ENCODE peak calls at places on chromosomes 16 and 17, in nine cellular contexts. M is effector memory CD4-positive, alpha-beta T cell; R is CD8-positive, alpha-beta memory T cell; L is GM23248; N is GM12865; A is transverse colon; J is lower lobe of right lung; D is NT2/D1; F is MM.1S. U is an unnamed sample.

GRCh38 chr17:56292010-56292409 is 138.7 kb downstream of the ANKFN1 start:
- DNase-seq in N (no peak), D (no peak), L (peak; percentile 93), F (no peak), A (no peak), J (no peak), R (no peak), M (no peak), U (no peak)

GRCh38 chr17:11278186-11278983 is 37.4 kb downstream of the SHISA6 start:
- DNase-seq in R (no peak), L (no peak), M (no peak), A (no peak), D (no peak), F (no peak), N (no peak), J (no peak), U (no peak)

GRCh38 chr17:55005520-55005919 is 37.0 kb downstream of the STXBP4 start:
- DNase-seq in R (no peak), D (peak; percentile 8), M (no peak), N (peak; percentile 56), A (no peak), F (peak; percentile 24), J (no peak), L (peak; percentile 13), U (no peak)

GRCh38 chr17:8109669-8110455 is 8.5 kb downstream of the ALOXE3 start:
- DNase-seq in J (peak; percentile 83), A (peak; percentile 78), M (peak; percentile 62), N (peak; percentile 73), D (no peak), L (peak; percentile 61), R (peak; percentile 75), F (peak; percentile 72), U (peak; percentile 84)

GRCh38 chr16:52123063-52123839 is 423.7 kb downstream of the TOX3 start:
- DNase-seq in J (no peak), F (no peak), L (no peak), R (no peak), N (no peak), A (no peak), M (no peak), D (no peak), U (no peak)

GRCh38 chr16:81384006-81384405 is 60.6 kb upstream of the CMIP start:
- DNase-seq in R (no peak), F (no peak), M (no peak), A (no peak), N (no peak), D (peak; percentile 27), J (no peak), L (no peak), U (no peak)

GRCh38 chr17:61157246-61157887 is 242.3 kb upstream of the TBX2 start:
- DNase-seq in N (no peak), L (peak; percentile 83), R (no peak), M (no peak), F (no peak), D (no peak), J (no peak), A (no peak), U (no peak)

GRCh38 chr16:11379420-11379819 is 34.2 kb downstream of the RMI2 start:
- DNase-seq in J (no peak), R (no peak), F (no peak), L (peak; percentile 43), M (peak; percentile 19), A (no peak), N (peak; percentile 85), D (no peak), U (no peak)

GRCh38 chr17:15513859-15514446 is 46.5 kb upstream of the CDRT4 start:
- DNase-seq in D (no peak), N (no peak), L (no peak), J (no peak), A (no peak), M (no peak), R (no peak), F (no peak), U (no peak)

GRCh38 chr16:88782454-88783390 is 2.3 kb downstream of the PIEZO1 start:
- DNase-seq in F (no peak), N (peak; percentile 53), M (peak; percentile 66), J (peak; percentile 45), R (no peak), L (peak; percentile 96), A (no peak), D (no peak), U (no peak)

GRCh38 chr17:68239967-68240366 is 7.9 kb upstream of the AMZ2 start:
- DNase-seq in J (no peak), F (no peak), L (no peak), A (no peak), N (peak; percentile 36), D (no peak), M (no peak), R (no peak), U (no peak)

GRCh38 chr17:68238894-68239293 is 8.9 kb upstream of the AMZ2 start:
- DNase-seq in F (peak; percentile 38), M (no peak), N (peak; percentile 80), L (no peak), D (no peak), J (no peak), A (peak; percentile 23), R (no peak), U (no peak)

GRCh38 chr17:68238488-68238887 is 9.4 kb upstream of the AMZ2 start:
- DNase-seq in A (no peak), J (no peak), D (no peak), L (no peak), M (peak; percentile 34), R (no peak), N (peak; percentile 41), F (peak; percentile 23), U (no peak)
- H3K4me3 ChIP-seq in A (no peak overlapping the region), J (no peak overlapping the region), D (no peak overlapping the region), L (no peak overlapping the region), M (peak overlapping the region; percentile 43), R (peak overlapping the region; percentile 42), N (peak overlapping the region; percentile 76), F (peak overlapping the region; percentile 67), U (no peak overlapping the region)

DNA sequence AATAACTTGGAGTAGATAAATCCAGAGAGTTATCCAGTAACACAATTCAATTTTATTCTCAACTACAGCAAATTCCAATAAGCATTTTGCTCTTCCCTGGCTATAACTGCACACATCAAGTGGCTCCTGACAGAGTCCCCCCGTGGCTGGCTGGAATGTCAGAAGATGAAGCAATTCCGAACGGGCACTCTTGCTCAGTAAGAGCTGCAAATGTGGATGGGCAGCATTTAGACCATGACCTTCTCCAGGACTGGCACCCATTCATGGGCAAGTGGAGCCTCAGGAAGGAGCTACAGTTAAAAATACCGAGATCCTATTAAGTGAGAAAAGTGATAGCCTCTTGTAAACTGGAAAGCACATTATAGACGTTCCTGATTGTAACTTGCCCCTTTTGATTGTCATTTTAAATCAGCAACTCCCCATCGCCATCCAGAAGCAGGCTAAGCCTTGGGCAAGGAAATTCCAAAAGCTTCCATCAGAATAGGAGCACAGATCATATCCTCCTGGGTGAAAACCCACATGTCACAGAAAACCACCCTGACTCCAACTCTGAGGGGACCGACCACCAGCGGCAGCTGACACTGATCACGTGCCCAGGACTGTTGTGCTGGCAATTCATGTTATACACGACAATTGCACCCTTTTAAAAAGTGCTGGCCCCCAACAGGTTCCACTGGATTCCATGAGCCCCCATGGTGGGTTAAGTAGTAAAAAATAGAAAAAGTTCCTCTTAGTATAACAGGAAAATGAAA is 7.1 kb downstream of the UBE2O start:
- DNase-seq in R (no peak), F (no peak), M (no peak), D (no peak), A (no peak), N (no peak), L (no peak), J (no peak), U (no peak)
- H3K4me3 ChIP-seq in R (no peak overlapping the region), F (no peak overlapping the region), M (no peak overlapping the region), D (no peak overlapping the region), A (no peak overlapping the region), N (no peak overlapping the region), L (peak overlapping the region; percentile 45), J (no peak overlapping the region), U (no peak overlapping the region)

GRCh38 chr17:59369026-59369724 is 37.7 kb downstream of the YPEL2 start:
- DNase-seq in N (no peak), A (no peak), J (no peak), F (no peak), M (no peak), D (no peak), L (peak; percentile 52), R (no peak), U (no peak)

GRCh38 chr17:59373879-59374495 is 42.5 kb downstream of the YPEL2 start:
- DNase-seq in N (no peak), J (no peak), R (no peak), M (no peak), D (no peak), A (no peak), F (no peak), L (peak; percentile 95), U (no peak)

GRCh38 chr17:59370580-59371299 is 39.3 kb downstream of the YPEL2 start:
- DNase-seq in A (no peak), L (no peak), F (no peak), J (no peak), N (no peak), M (no peak), D (no peak), R (no peak), U (no peak)

GRCh38 chr17:59372138-59372751 is 40.8 kb downstream of the YPEL2 start:
- DNase-seq in R (no peak), J (no peak), D (no peak), N (peak; percentile 78), L (peak; percentile 81), M (no peak), F (peak; percentile 64), A (peak; percentile 68), U (no peak)

GRCh38 chr17:59371426-59372099 is 40.1 kb downstream of the YPEL2 start:
- DNase-seq in A (peak; percentile 37), N (no peak), R (no peak), M (no peak), D (no peak), F (no peak), L (peak; percentile 72), J (no peak), U (peak; percentile 63)
- H3K4me3 ChIP-seq in A (no peak overlapping the region), N (peak overlapping the region; percentile 16), R (no peak overlapping the region), M (no peak overlapping the region), D (no peak overlapping the region), F (peak overlapping the region; percentile 14), L (no peak overlapping the region), J (peak overlapping the region; percentile 20), U (no peak overlapping the region)

GRCh38 chr17:79833110-79833450 is 6.2 kb downstream of the CBX4 start:
- DNase-seq in M (no peak), A (no peak), R (no peak), L (no peak), D (no peak), N (no peak), F (no peak), J (no peak), U (no peak)

GRCh38 chr17:79830303-79830702 is 8.9 kb downstream of the CBX4 start:
- DNase-seq in D (no peak), F (no peak), N (no peak), J (no peak), M (no peak), L (no peak), A (no peak), R (no peak), U (no peak)

GRCh38 chr17:79832211-79833109 is 6.8 kb downstream of the CBX4 start:
- DNase-seq in N (no peak), R (no peak), J (peak; percentile 56), D (no peak), F (no peak), L (no peak), M (no peak), A (no peak), U (no peak)

GRCh38 chr17:79830763-79831366 is 8.4 kb downstream of the CBX4 start:
- DNase-seq in R (no peak), D (no peak), N (no peak), F (no peak), A (no peak), M (no peak), J (no peak), L (no peak), U (no peak)

GRCh38 chr17:79831367-79832210 is 7.7 kb downstream of the CBX4 start:
- DNase-seq in M (no peak), D (no peak), R (no peak), F (no peak), N (no peak), A (no peak), J (peak; percentile 70), L (no peak), U (peak; percentile 94)
- H3K4me3 ChIP-seq in M (no peak overlapping the region), D (peak overlapping the region; percentile 33), R (no peak overlapping the region), F (no peak overlapping the region), N (no peak overlapping the region), A (no peak overlapping the region), J (peak overlapping the region; percentile 44), L (no peak overlapping the region), U (peak overlapping the region; percentile 2)

U was measured in right cardiac atrium.